ENCODE peak calls at places on chromosome 1, in nine cellular contexts. One of them, this sample, is unnamed.

GRCh38 chr1:53572061-53572801 is 113.0 kb downstream of the DMRTB1 start:
- DNase-seq in NB4: no peak
- DNase-seq in tibial nerve: no peak
- DNase-seq in A549: peak
- DNase-seq in suprapubic skin: peak
- DNase-seq in heart left ventricle: no peak
- DNase-seq in right lobe of liver: no peak
- DNase-seq in uterus: no peak
- DNase-seq in esophagus squamous epithelium: no peak
- DNase-seq in this sample: peak

GRCh38 chr1:47498551-47498950 is 60.7 kb downstream of the FOXD2 start:
- DNase-seq in right lobe of liver: no peak
- DNase-seq in esophagus squamous epithelium: no peak
- DNase-seq in uterus: no peak
- DNase-seq in suprapubic skin: no peak
- DNase-seq in tibial nerve: no peak
- DNase-seq in A549: no peak
- DNase-seq in heart left ventricle: no peak
- DNase-seq in NB4: no peak
- DNase-seq in this sample: no peak

GRCh38 chr1:214727274-214727673 is 124.3 kb downstream of the CENPF start:
- DNase-seq in esophagus squamous epithelium: no peak
- DNase-seq in NB4: no peak
- DNase-seq in A549: no peak
- DNase-seq in heart left ventricle: no peak
- DNase-seq in right lobe of liver: no peak
- DNase-seq in tibial nerve: no peak
- DNase-seq in suprapubic skin: no peak
- DNase-seq in uterus: no peak
- DNase-seq in this sample: no peak

GRCh38 chr1:18536943-18537342 is 56.2 kb downstream of the KLHDC7A start:
- DNase-seq in esophagus squamous epithelium: no peak
- DNase-seq in tibial nerve: no peak
- DNase-seq in NB4: no peak
- DNase-seq in right lobe of liver: no peak
- DNase-seq in A549: no peak
- DNase-seq in suprapubic skin: peak
- DNase-seq in uterus: no peak
- DNase-seq in heart left ventricle: no peak
- DNase-seq in this sample: no peak

GRCh38 chr1:217026506-217026905 is 303.3 kb upstream of the ESRRG start:
- DNase-seq in esophagus squamous epithelium: no peak
- DNase-seq in uterus: no peak
- DNase-seq in heart left ventricle: no peak
- DNase-seq in right lobe of liver: no peak
- DNase-seq in suprapubic skin: no peak
- DNase-seq in NB4: no peak
- DNase-seq in tibial nerve: no peak
- DNase-seq in A549: no peak
- DNase-seq in this sample: no peak

GRCh38 chr1:62295921-62296451 is 23.2 kb downstream of the KANK4 start:
- DNase-seq in heart left ventricle: no peak
- DNase-seq in esophagus squamous epithelium: no peak
- DNase-seq in A549: no peak
- DNase-seq in right lobe of liver: no peak
- DNase-seq in NB4: no peak
- DNase-seq in uterus: no peak
- DNase-seq in tibial nerve: no peak
- DNase-seq in suprapubic skin: no peak
- DNase-seq in this sample: no peak

GRCh38 chr1:112337028-112337531 is 58.9 kb upstream of the CTTNBP2NL start:
- DNase-seq in NB4: peak
- DNase-seq in right lobe of liver: no peak
- DNase-seq in suprapubic skin: no peak
- DNase-seq in esophagus squamous epithelium: no peak
- DNase-seq in tibial nerve: no peak
- DNase-seq in uterus: peak
- DNase-seq in A549: peak
- DNase-seq in heart left ventricle: peak
- DNase-seq in this sample: no peak

GRCh38 chr1:199551967-199552565 is 475.4 kb upstream of the NR5A2 start:
- DNase-seq in NB4: peak
- DNase-seq in esophagus squamous epithelium: no peak
- DNase-seq in A549: peak
- DNase-seq in uterus: no peak
- DNase-seq in tibial nerve: peak
- DNase-seq in heart left ventricle: peak
- DNase-seq in right lobe of liver: no peak
- DNase-seq in suprapubic skin: no peak
- DNase-seq in this sample: no peak

GRCh38 chr1:11521605-11522399 is 42.8 kb downstream of the DISP3 start:
- DNase-seq in A549: no peak
- DNase-seq in right lobe of liver: no peak
- DNase-seq in NB4: no peak
- DNase-seq in esophagus squamous epithelium: no peak
- DNase-seq in tibial nerve: no peak
- DNase-seq in heart left ventricle: no peak
- DNase-seq in uterus: no peak
- DNase-seq in suprapubic skin: peak
- DNase-seq in this sample: no peak

GRCh38 chr1:48048064-48048463 is 50.9 kb upstream of the TRABD2B start:
- DNase-seq in uterus: no peak
- DNase-seq in A549: no peak
- DNase-seq in heart left ventricle: peak
- DNase-seq in suprapubic skin: no peak
- DNase-seq in right lobe of liver: no peak
- DNase-seq in esophagus squamous epithelium: no peak
- DNase-seq in NB4: no peak
- DNase-seq in tibial nerve: peak
- DNase-seq in this sample: no peak

GRCh38 chr1:171141336-171142051 is 43.6 kb upstream of the FMO2 start:
- DNase-seq in tibial nerve: peak
- DNase-seq in heart left ventricle: peak
- DNase-seq in right lobe of liver: no peak
- DNase-seq in uterus: peak
- DNase-seq in esophagus squamous epithelium: no peak
- DNase-seq in suprapubic skin: no peak
- DNase-seq in NB4: no peak
- DNase-seq in A549: no peak
- DNase-seq in this sample: peak

GRCh38 chr1:5503556-5504363 is 488.5 kb downstream of the NPHP4 start:
- DNase-seq in uterus: no peak
- DNase-seq in heart left ventricle: no peak
- DNase-seq in suprapubic skin: no peak
- DNase-seq in tibial nerve: no peak
- DNase-seq in right lobe of liver: no peak
- DNase-seq in esophagus squamous epithelium: no peak
- DNase-seq in A549: no peak
- DNase-seq in NB4: no peak
- DNase-seq in this sample: no peak

GRCh38 chr1:192626366-192627179 is 9.4 kb upstream of the RGS13 start:
- DNase-seq in suprapubic skin: no peak
- DNase-seq in tibial nerve: no peak
- DNase-seq in NB4: peak
- DNase-seq in right lobe of liver: no peak
- DNase-seq in A549: no peak
- DNase-seq in esophagus squamous epithelium: no peak
- DNase-seq in uterus: no peak
- DNase-seq in heart left ventricle: no peak
- DNase-seq in this sample: no peak

DNA sequence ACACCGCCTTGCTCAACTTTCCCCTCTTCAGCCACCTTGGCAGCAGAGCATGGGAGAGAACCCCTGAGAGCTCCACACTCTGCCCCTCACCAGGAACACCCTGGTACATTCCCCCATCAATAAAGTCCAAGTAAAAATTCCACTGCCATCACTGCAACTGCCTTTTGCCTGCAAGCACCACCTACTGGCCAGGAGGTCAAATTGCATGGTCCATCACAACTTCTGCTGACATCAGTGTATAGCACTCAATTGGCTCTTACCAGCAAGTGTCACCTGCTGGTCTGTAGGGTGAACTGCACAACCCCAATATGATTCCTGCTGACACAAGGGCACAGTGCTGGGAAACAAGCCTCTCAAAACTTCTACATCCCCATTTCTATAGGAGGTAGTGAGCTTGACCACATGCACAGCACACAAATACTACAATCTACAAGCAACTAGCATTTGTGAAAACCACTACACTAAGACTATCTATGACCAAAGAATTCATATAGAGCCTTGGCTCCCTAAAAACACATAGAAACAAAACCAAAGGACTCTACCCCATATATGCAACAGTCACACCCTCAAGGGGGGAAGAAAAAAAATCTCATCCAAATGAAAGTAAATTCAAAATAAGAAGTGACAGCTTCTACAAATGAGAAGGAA is 69.2 kb downstream of the FASLG start:
- DNase-seq in esophagus squamous epithelium: no peak
- DNase-seq in A549: no peak
- DNase-seq in heart left ventricle: no peak
- DNase-seq in uterus: no peak
- DNase-seq in NB4: peak
- DNase-seq in tibial nerve: no peak
- DNase-seq in right lobe of liver: no peak
- DNase-seq in suprapubic skin: no peak
- DNase-seq in this sample: no peak
- TF ChIP-seq CTCF in esophagus squamous epithelium: peak
- TF ChIP-seq CTCF in A549: peak
- TF ChIP-seq CTCF in heart left ventricle: no peak
- TF ChIP-seq CTCF in uterus: no peak
- TF ChIP-seq CTCF in NB4: peak
- TF ChIP-seq CTCF in tibial nerve: no peak
- TF ChIP-seq CTCF in right lobe of liver: peak
- TF ChIP-seq CTCF in suprapubic skin: peak
- TF ChIP-seq CTCF in this sample: no peak

GRCh38 chr1:67711150-67711849 is 26.3 kb downstream of the GADD45A start:
- DNase-seq in uterus: no peak
- DNase-seq in heart left ventricle: no peak
- DNase-seq in right lobe of liver: no peak
- DNase-seq in suprapubic skin: no peak
- DNase-seq in NB4: no peak
- DNase-seq in tibial nerve: no peak
- DNase-seq in A549: no peak
- DNase-seq in esophagus squamous epithelium: no peak
- DNase-seq in this sample: no peak
- TF ChIP-seq POLR2A in uterus: no peak
- TF ChIP-seq POLR2A in heart left ventricle: no peak
- TF ChIP-seq POLR2A in right lobe of liver: no peak
- TF ChIP-seq POLR2A in suprapubic skin: no peak
- TF ChIP-seq POLR2A in NB4: no peak
- TF ChIP-seq POLR2A in tibial nerve: no peak
- TF ChIP-seq POLR2A in A549: no peak
- TF ChIP-seq POLR2A in esophagus squamous epithelium: no peak
- TF ChIP-seq POLR2A in this sample: no peak

DNA sequence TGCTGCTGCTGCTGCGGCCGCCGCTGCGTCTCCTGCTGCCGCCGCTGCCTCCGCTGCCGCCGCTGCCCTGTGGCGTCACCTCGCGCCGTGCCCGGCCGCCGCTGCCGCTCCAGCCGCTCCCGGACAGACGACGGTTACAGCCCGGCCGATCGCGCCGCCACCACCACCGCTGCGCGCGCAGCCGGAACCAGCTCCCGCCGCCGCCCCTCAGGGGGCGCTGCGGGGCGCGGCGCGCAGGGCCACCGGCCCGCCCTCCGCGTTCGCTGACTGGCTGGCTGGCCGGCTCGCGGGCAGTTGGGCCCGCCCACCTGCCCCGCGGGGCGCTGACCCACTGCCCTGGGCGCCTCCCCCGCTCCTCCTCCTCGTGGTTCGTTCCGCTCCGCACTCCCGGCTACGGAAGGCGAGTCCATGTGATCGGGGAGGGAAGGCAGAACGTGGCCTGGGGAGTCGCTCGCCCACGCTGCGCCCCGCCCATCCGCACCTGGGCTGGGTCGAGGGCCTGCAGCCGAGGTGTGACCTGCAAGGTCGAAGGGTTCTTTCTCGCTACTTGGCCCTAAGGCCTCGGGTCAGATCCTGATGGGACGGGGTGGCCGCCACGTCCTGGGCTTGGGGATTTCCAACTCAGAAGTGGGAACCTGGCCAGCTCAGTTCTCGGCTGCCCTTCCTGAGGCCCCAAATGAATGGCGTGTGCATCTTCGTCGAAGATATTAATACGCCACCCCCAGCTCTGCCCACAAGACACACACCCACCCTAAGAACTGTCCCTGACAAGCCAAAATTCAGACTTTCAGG is at the start of gene PTP4A2:
- DNase-seq in uterus: peak
- DNase-seq in NB4: peak
- DNase-seq in A549: peak
- DNase-seq in esophagus squamous epithelium: peak
- DNase-seq in suprapubic skin: peak
- DNase-seq in right lobe of liver: peak
- DNase-seq in heart left ventricle: peak
- DNase-seq in tibial nerve: peak
- DNase-seq in this sample: peak
- TF ChIP-seq CTCF in uterus: peak
- TF ChIP-seq CTCF in NB4: peak
- TF ChIP-seq CTCF in A549: peak
- TF ChIP-seq CTCF in esophagus squamous epithelium: peak
- TF ChIP-seq CTCF in suprapubic skin: peak
- TF ChIP-seq CTCF in right lobe of liver: peak
- TF ChIP-seq CTCF in heart left ventricle: peak
- TF ChIP-seq CTCF in tibial nerve: peak
- TF ChIP-seq CTCF in this sample: no peak

DNA sequence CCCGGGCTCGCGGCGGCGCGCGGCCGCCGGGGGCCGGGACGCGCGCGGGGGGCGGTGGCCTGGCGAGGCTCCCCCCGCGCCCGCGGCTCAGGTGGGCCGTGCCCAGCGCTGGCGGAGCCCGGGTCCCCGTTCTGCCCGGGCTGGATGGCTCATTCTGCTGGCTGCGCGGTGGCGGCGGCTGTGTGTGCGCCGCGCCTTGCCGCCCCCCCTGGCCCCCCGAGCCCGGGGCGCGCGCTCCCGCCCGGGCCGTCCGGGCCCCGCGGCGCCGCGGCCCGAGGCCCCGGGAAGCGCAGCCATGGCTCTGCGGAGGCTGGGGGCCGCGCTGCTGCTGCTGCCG is at the start of gene EPHB2:
- DNase-seq in heart left ventricle: no peak
- DNase-seq in NB4: peak
- DNase-seq in suprapubic skin: no peak
- DNase-seq in esophagus squamous epithelium: no peak
- DNase-seq in right lobe of liver: no peak
- DNase-seq in tibial nerve: no peak
- DNase-seq in A549: peak
- DNase-seq in uterus: no peak
- DNase-seq in this sample: no peak
- TF ChIP-seq POLR2A in heart left ventricle: no peak
- TF ChIP-seq POLR2A in NB4: no peak
- TF ChIP-seq POLR2A in suprapubic skin: no peak
- TF ChIP-seq POLR2A in esophagus squamous epithelium: no peak
- TF ChIP-seq POLR2A in right lobe of liver: no peak
- TF ChIP-seq POLR2A in tibial nerve: no peak
- TF ChIP-seq POLR2A in A549: peak
- TF ChIP-seq POLR2A in uterus: no peak
- TF ChIP-seq POLR2A in this sample: no peak